ENCODE peak calls at places on chromosome 17, in five cellular contexts. W is NCI-H1048; Q is stimulated activated CD4-positive, alpha-beta T cell treated with anti-CD3 and anti-CD28 coated beads, Interleukin-1b, Interleukin-23, amount 100 ng/mL, for 1 hour; S is HEK293T; U is sigmoid colon. V is an unnamed sample.

GRCh38 chr17:81723651-81724209 is 11.6 kb downstream of the SLC25A10 start:
- DNase-seq in W (no peak), Q (no peak), U (no peak), S (no peak), V (no peak)

GRCh38 chr17:57663326-57664070 is 81.6 kb downstream of the CCDC182 start:
- DNase-seq in Q (no peak), S (no peak), U (peak), W (no peak), V (no peak)

GRCh38 chr17:10738516-10739258 is 8.9 kb upstream of the TMEM220 start:
- DNase-seq in S (no peak), U (peak), Q (no peak), W (no peak), V (no peak)

GRCh38 chr17:4978720-4979119 is 8.8 kb downstream of the CAMTA2 start:
- DNase-seq in S (no peak), U (no peak), W (no peak), Q (no peak), V (no peak)

GRCh38 chr17:44400226-44400847 is 10.9 kb upstream of the ITGA2B start:
- DNase-seq in W (no peak), S (no peak), U (no peak), Q (no peak), V (no peak)

GRCh38 chr17:46766493-46767491 is 51.7 kb downstream of the WNT3 start:
- DNase-seq in W (no peak), U (no peak), S (no peak), Q (no peak), V (no peak)

GRCh38 chr17:27180322-27180721 is 113.6 kb upstream of the WSB1 start:
- DNase-seq in W (no peak), S (no peak), U (no peak), Q (no peak), V (no peak)

GRCh38 chr17:35127751-35128514 is 6.5 kb downstream of the FNDC8 start:
- DNase-seq in S (no peak), W (no peak), Q (no peak), U (peak), V (peak)

GRCh38 chr17:81043725-81044427 is 8.9 kb downstream of the BAIAP2 start:
- DNase-seq in S (no peak), W (no peak), Q (no peak), U (no peak), V (peak)

V was measured in hepatocyte.